ENCODE peak calls at places on chromosomes 7 and 10, in eight cellular contexts. W, P, K, A, Z, U, R and F are unnamed samples.

GRCh38 chr7:20784311-20785210 is 2.1 kb downstream of the SP8 start:
- DNase-seq in W (no peak), A (no peak), Z (peak; percentile 40), U (no peak), K (no peak), R (no peak), P (no peak), F (peak; percentile 84)

GRCh38 chr10:122254831-122255230 is 16.3 kb upstream of the BTBD16 start:
- DNase-seq in P (no peak), U (no peak), A (no peak), Z (no peak), K (no peak), R (no peak), W (no peak), F (no peak)

GRCh38 chr7:137091396-137091795 is 222.9 kb downstream of the CHRM2 start:
- DNase-seq in K (no peak), Z (no peak), P (no peak), W (no peak), R (no peak), U (no peak), A (no peak), F (no peak)

GRCh38 chr10:73424478-73424877 is 8.9 kb downstream of the MSS51 start:
- DNase-seq in A (no peak), R (no peak), W (no peak), K (no peak), U (no peak), P (no peak), Z (no peak), F (no peak)

GRCh38 chr10:127129104-127129503 is 67.3 kb downstream of the INSYN2A start:
- DNase-seq in P (no peak), A (no peak), R (no peak), U (no peak), Z (no peak), K (no peak), W (no peak), F (no peak)

GRCh38 chr7:25929448-25929847 is 222.6 kb upstream of the NFE2L3 start:
- DNase-seq in A (no peak), W (no peak), K (no peak), P (no peak), R (no peak), U (no peak), Z (no peak), F (no peak)

GRCh38 chr10:132408823-132409666 is 12.0 kb downstream of the PWWP2B start:
- DNase-seq in K (peak; percentile 92), P (no peak), W (peak; percentile 80), Z (no peak), U (peak; percentile 74), R (peak; percentile 90), A (no peak), F (no peak)

GRCh38 chr7:80900583-80901576 is 18.0 kb downstream of the SEMA3C start:
- DNase-seq in Z (no peak), P (peak; percentile 55), U (no peak), A (peak; percentile 46), K (no peak), R (no peak), W (no peak), F (no peak)

GRCh38 chr7:154873722-154874121 is 129.2 kb downstream of the PAXIP1 start:
- DNase-seq in A (no peak), R (no peak), Z (no peak), P (no peak), K (no peak), U (no peak), W (no peak), F (no peak)

GRCh38 chr10:8035641-8036520 is 18.6 kb upstream of the GATA3 start:
- DNase-seq in K (no peak), A (no peak), R (no peak), U (no peak), P (no peak), Z (no peak), W (no peak), F (no peak)

GRCh38 chr10:48614481-48615383 is 9.9 kb upstream of the ARHGAP22 start:
- DNase-seq in U (no peak), A (no peak), R (no peak), W (no peak), Z (no peak), P (no peak), K (no peak), F (no peak)

GRCh38 chr7:47759056-47759706 is 177.3 kb upstream of the TNS3 start:
- DNase-seq in R (no peak), W (no peak), A (no peak), P (no peak), Z (peak; percentile 60), K (no peak), U (no peak), F (no peak)

GRCh38 chr10:52801951-52802350 is 29.4 kb upstream of the MBL2 start:
- DNase-seq in A (no peak), U (no peak), K (no peak), Z (peak; percentile 7), P (no peak), W (no peak), R (no peak), F (no peak)

DNA sequence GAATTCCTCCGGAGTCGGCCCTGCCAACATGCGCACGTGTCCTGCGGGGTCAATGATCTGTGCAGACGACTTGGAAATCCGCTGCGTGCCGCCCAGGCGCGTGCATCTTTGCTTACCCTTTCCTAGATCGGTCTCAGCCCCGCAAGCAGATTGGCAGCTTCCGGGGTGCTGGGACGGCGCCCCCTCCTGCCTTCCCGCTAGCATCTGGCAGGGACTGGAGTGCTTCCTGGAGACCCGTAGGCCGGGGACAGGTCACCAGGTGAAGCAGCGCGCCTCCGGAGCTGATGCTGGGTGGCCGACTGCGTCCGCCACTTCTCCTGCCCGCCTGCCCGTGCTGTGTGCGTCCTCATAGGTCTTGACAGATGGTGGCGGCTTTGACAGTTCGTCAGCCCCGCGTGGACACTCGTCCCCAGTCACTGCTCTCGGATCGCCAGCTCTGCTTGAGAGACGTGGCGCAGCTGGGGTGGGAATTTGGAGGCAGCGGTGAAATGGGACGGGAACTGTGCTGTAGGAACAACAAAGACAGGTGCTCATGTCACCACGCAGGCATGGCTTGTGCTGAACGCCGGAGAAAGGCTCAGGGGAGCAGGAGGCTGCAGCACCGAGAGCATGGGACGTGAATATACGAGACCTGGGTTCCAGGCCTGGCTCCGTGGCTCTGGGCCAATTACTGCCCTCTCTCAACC is 21.9 kb upstream of the KCNK18 start:
- DNase-seq in R (peak; percentile 32), Z (peak; percentile 24), U (no peak), A (no peak), W (peak; percentile 22), K (no peak), P (peak; percentile 9), F (peak; percentile 21)
- TF ChIP-seq CTCF in R (peak; percentile 13), Z (no peak), U (no peak), A (no peak), W (no peak), K (no peak), P (no peak), F (no peak)

DNA sequence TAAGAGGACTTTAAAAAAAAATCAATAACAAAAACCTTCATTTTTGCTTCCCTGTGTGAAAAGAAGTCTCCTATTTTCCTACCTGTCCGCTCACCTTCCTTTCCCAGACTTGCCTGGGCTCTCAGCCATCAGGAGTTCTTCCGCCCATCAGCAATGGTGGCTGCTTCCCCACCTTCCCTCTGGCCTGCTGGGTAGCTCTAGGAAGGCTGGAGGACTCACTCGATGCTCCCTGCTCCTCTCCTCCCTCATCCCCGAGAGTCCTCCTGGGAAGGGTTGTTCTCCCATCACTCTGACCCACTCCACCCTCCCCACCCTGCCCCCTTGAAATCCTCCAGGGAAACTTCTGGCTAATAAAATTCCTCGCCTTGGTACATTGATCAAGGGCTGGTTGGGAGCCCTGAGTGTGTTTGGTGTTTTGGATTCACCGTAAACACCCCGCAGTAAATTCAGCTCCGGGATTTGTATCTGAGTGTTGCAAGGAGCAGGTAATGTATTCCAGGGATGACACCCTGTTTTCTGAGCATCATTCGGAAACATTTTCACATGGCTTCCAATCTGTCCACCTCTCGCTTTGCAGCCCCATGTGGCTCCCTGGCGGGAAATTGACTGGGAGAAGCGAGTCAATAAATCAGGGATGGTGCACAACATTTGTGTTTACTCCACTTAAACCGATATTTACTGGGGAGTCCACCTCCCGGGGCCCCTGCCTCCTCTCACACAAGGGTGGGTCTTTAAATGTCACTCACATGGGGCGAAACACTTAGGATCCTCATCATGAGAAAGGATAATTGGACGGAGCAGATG is 126.3 kb upstream of the SDK1 start:
- DNase-seq in K (no peak), Z (peak; percentile 31), R (no peak), W (no peak), U (no peak), P (no peak), A (no peak), F (no peak)
- TF ChIP-seq POLR2A in K (no peak), Z (no peak), R (no peak), W (no peak), U (no peak), P (no peak), A (no peak), F (no peak)

DNA sequence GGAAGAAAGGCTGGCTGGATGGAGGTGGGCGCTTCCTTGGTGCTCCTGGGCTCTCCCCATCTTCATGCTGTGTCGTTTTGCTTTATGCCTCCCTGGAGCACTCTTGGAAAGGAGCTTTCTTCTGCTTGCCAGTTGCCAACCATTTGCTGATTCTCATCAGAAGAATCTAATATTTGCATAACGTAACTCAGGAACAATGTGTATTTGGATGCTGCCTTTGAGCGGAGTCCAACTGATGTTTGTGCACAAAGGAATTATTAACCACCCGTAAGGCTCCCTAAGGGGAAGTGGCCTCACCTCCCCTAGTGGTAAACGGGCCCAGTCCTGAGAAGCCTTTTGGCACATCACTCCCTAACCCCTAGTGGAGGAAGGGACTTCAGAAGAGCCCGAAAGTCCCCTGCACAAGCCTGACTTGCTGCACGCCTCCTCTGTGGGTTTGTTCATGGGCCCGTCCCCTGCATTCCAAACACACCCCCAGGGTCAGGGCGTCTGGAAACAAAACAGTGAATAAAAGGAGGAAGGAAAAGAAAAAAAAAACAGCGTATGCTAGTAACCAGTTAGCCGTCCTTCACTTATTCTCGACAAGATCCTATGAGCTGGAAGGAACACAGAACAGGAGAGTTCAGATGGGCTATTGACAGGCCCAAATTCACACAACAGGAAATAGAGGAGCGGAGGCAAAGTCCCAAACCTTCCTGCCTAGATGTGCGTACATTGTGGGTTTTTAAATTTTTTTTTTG is 602.2 kb downstream of the LRMDA start:
- DNase-seq in R (peak; percentile 66), A (peak; percentile 21), P (no peak), Z (peak; percentile 91), W (no peak), U (peak; percentile 83), K (peak; percentile 61), F (peak; percentile 21)
- TF ChIP-seq CTCF in R (peak; percentile 12), A (no peak), P (no peak), Z (no peak), W (no peak), U (no peak), K (no peak), F (no peak)

DNA sequence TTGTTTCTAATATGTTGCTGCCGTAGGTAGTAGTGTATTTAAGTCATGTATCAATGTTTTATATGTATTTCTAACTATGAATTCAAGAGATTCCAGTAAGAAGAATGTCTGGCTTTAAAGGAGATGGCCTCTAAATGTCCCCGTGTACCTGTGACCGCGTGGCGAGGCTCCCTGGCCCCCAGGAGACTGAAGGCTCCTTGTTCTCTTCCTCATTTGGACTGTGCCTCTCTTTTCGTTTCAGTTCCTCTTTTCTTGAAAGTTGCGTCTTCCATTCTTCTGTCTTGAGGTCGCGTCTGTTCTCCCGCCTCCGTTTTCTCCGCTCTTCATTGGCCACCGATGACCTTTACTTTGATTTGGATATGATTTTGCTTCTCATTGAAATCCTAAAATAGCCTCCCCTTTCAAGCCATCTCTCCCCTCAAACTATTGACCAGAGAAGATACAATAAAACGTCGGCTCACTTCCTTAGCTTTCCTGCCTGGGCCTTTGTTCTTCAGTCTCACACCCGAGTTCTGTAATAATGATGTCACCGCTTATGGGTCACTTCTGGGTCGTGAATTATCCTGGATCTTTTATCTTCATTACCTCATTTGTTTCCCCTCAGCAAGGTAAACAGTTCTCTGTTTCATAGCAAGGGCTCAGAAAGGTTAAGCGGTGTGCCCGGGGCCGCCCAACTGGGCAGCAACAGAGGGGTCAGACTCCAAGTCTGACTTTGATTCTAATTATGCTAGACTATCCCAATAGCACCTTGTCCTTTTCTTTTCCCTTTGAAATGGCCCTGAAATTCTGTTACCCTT is 28.7 kb downstream of the WIPI2 start:
- DNase-seq in P (no peak), R (peak; percentile 36), U (no peak), K (no peak), W (peak; percentile 59), A (no peak), Z (no peak), F (no peak)
- TF ChIP-seq POLR2A in P (no peak), R (no peak), U (no peak), K (no peak), W (no peak), A (no peak), Z (no peak), F (no peak)